ENCODE peak calls at places on chromosomes 1 and 21, in seven cellular contexts. G is stomach, P is tibial artery, K is endothelial cell of umbilical vein, E is breast epithelium, M is neural progenitor cell, V is lower lobe of right lung. S is an unnamed sample. For H3K4me1, the result is how much of the 10 kb centered on the place peaks cover.

GRCh38 chr1:244896550-244896949 is 32.2 kb upstream of the HNRNPU start:
- DNase-seq in M (no peak), G (no peak), E (no peak), V (no peak), K (peak), P (no peak), S (no peak)

GRCh38 chr1:209095627-209096595 is 487.6 kb upstream of the CAMK1G start:
- DNase-seq in E (no peak), K (no peak), P (no peak), V (no peak), M (no peak), G (no peak), S (no peak)

GRCh38 chr21:43868461-43868860 is 3.4 kb downstream of the AGPAT3 start:
- DNase-seq in E (no peak), K (no peak), G (peak), V (no peak), M (no peak), P (no peak), S (no peak)

GRCh38 chr1:51697160-51697559 is 80.3 kb downstream of the OSBPL9 start:
- DNase-seq in M (no peak), K (no peak), G (no peak), P (no peak), V (no peak), E (no peak), S (no peak)

GRCh38 chr1:75316230-75316629 is 182.0 kb downstream of the LHX8 start:
- DNase-seq in M (no peak), V (no peak), K (no peak), P (no peak), G (no peak), E (no peak), S (no peak)

GRCh38 chr1:113291777-113292659 is 98.3 kb upstream of the MAGI3 start:
- DNase-seq in G (no peak), P (no peak), K (no peak), V (no peak), E (no peak), M (no peak), S (no peak)

GRCh38 chr1:207944571-207944970 is 33.6 kb upstream of the CD34 start:
- DNase-seq in G (no peak), K (peak), V (no peak), E (no peak), P (no peak), M (no peak), S (no peak)

GRCh38 chr1:196002906-196003305 is 605.3 kb downstream of the KCNT2 start:
- DNase-seq in P (no peak), E (no peak), G (no peak), V (no peak), M (no peak), K (no peak), S (no peak)

GRCh38 chr1:109262231-109263010 is 13.1 kb downstream of the CELSR2 start:
- DNase-seq in P (no peak), E (no peak), G (no peak), M (no peak), K (no peak), V (no peak), S (no peak)

GRCh38 chr1:168373869-168374268 is 93.2 kb downstream of the TBX19 start:
- DNase-seq in G (no peak), P (no peak), E (no peak), M (no peak), V (no peak), K (no peak), S (no peak)

GRCh38 chr1:156075775-156076204 is 6.5 kb downstream of the MEX3A start:
- DNase-seq in G (no peak), M (peak), V (no peak), E (no peak), P (no peak), K (no peak), S (no peak)
- H3K4me1 ChIP-seq in G (under half), M (half or more), V (under half), E (under half), P (under half), K (under half), S (under half)

DNA sequence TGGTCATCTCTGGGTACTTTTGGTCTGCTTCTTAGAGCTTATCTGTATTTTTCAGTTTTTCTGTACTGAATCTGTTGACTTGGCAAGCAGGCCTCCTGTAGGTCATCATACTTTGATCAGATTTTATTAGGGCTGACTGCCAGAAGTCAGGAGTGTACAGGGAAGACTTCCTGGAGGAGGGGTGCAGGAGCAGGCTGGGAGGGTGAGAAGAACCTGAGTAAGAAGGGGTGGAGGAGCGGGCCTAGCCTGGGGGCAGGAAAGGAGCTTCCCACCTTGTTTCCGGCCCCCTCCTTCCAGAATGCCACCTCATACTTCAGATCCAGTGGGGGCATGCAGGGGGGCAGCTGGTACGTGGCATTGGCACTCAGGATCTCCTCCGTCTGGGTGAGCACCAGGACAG is 18.3 kb upstream of the IL22RA1 start:
- DNase-seq in G (no peak), P (no peak), V (no peak), E (no peak), K (no peak), M (no peak), S (no peak)
- H3K27ac ChIP-seq in G (no peak), P (no peak), V (no peak), E (no peak), K (no peak), M (no peak), S (no peak)

GRCh38 chr1:54404263-54404662 is 1.9 kb downstream of the SSBP3 start:
- DNase-seq in P (no peak), K (no peak), M (no peak), G (no peak), V (no peak), E (no peak), S (no peak)
- H3K4me3 ChIP-seq in P (peak), K (peak), M (peak), G (peak), V (peak), E (peak), S (peak)

GRCh38 chr1:225654688-225655508 is 2.0 kb upstream of the ENAH start:
- DNase-seq in G (no peak), K (no peak), M (no peak), E (no peak), V (no peak), P (no peak), S (no peak)

GRCh38 chr1:225654277-225654597 is 1.3 kb upstream of the ENAH start:
- DNase-seq in K (no peak), P (no peak), G (no peak), M (no peak), V (no peak), E (no peak), S (no peak)

GRCh38 chr1:225657462-225657989 is 4.6 kb upstream of the ENAH start:
- DNase-seq in K (peak), E (no peak), P (no peak), M (no peak), V (no peak), G (no peak), S (no peak)

GRCh38 chr1:225653463-225654276 is 747 bp upstream of the ENAH start:
- DNase-seq in P (peak), G (peak), K (peak), E (peak), V (peak), M (peak), S (peak)

DNA sequence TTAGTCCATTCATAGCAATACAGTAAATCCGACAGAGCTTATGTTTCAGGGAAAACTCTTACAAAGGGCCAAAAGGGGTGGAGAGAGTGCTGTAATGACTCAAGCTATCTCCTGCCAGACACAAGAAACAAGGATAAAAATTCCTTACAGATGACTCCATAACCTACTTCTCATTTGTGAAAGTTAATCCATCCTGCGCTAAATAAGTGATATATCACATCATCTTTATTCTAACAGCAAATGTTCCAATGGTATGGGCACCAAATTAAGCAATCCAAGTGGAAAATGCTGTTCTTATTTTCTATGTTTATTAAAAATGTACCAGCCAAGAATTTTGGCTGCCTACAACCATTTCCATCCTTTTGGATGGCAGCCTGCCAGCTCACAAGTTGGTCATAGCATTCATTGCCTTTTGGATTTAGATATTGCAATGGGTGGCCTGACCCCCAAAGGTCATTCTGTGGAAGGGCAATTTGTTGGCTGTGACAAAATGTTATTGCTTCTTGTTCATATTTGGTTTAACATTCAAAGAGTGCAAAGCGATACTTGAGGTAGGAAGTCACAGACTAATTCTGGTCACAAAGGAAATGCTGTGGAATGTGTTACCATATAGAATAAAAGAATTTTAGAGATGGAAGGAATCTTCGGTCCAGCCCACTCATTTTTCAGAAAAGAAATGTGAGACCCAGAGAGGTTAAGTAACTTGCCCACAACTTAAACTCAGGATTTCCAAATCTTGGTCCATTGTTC is 2.8 kb upstream of the ENAH start:
- DNase-seq in K (peak), E (no peak), V (no peak), G (peak), M (peak), P (peak), S (peak)
- H3K4me1 ChIP-seq in K (under half), E (under half), V (under half), G (under half), M (under half), P (under half), S (half or more)

GRCh38 chr1:100360790-100361232 is 8.5 kb downstream of the CDC14A start:
- DNase-seq in K (peak), E (no peak), M (peak), V (no peak), G (peak), P (no peak), S (no peak)

GRCh38 chr1:100361249-100362089 is 9.2 kb downstream of the CDC14A start:
- DNase-seq in K (no peak), G (no peak), M (peak), E (no peak), P (no peak), V (no peak), S (no peak)

GRCh38 chr1:100359139-100359538 is 6.8 kb downstream of the CDC14A start:
- DNase-seq in E (no peak), V (no peak), K (no peak), G (no peak), P (no peak), M (no peak), S (no peak)

GRCh38 chr1:100354971-100355394 is 2.7 kb downstream of the CDC14A start:
- DNase-seq in G (peak), E (no peak), P (no peak), V (no peak), K (peak), M (peak), S (no peak)

GRCh38 chr1:100358210-100358609 is 5.9 kb downstream of the CDC14A start:
- DNase-seq in P (no peak), E (no peak), G (no peak), V (no peak), M (peak), K (peak), S (no peak)
- H3K27ac ChIP-seq in P (no peak), E (peak), G (peak), V (no peak), M (no peak), K (no peak), S (no peak)

S was measured in thoracic aorta.